ENCODE peak calls at places on chromosomes 13 and 19, in six cellular contexts. O is uterus, Z is natural killer cell, L is fibroblast of mammary gland, Q is fibroblast of the aortic adventitia, S is esophagus squamous epithelium. K is an unnamed sample.

GRCh38 chr13:100506154-100506553 is 82.4 kb downstream of the GGACT start:
- DNase-seq in Q (no peak), L (no peak), S (no peak), O (no peak), Z (no peak), K (no peak)

GRCh38 chr13:78183737-78184136 is 265.1 kb upstream of the EDNRB start:
- DNase-seq in O (no peak), S (no peak), Z (no peak), Q (peak), L (peak), K (peak)

GRCh38 chr13:94656766-94657165 is 55.1 kb downstream of the GPR180 start:
- DNase-seq in S (no peak), O (no peak), Z (no peak), L (peak), Q (peak), K (peak)

GRCh38 chr13:113843063-113843654 is 20.7 kb downstream of the GAS6 start:
- DNase-seq in L (no peak), Q (no peak), S (no peak), Z (no peak), O (peak), K (no peak)

GRCh38 chr13:34756136-34756535 is 185.9 kb upstream of the NBEA start:
- DNase-seq in S (no peak), Q (no peak), O (no peak), Z (no peak), L (no peak), K (no peak)

GRCh38 chr19:5057860-5058259 is 88.9 kb downstream of the KDM4B start:
- DNase-seq in Q (peak), S (no peak), L (peak), Z (no peak), O (no peak), K (peak)

GRCh38 chr13:36680918-36681317 is 7.1 kb downstream of the SERTM1 start:
- DNase-seq in S (no peak), Q (peak), L (peak), O (peak), Z (no peak), K (peak)

GRCh38 chr13:112894673-112895481 is 74.1 kb upstream of the MCF2L start:
- DNase-seq in Q (no peak), S (no peak), Z (no peak), O (no peak), L (no peak), K (no peak)

GRCh38 chr19:57434386-57435061 is 601 bp upstream of the ZNF749 start:
- DNase-seq in Z (no peak), Q (no peak), L (no peak), S (no peak), O (no peak), K (peak)

GRCh38 chr19:9324584-9324962 is 594 bp downstream of the ZNF559 start:
- DNase-seq in Q (no peak), S (no peak), Z (no peak), L (no peak), O (no peak), K (no peak)

GRCh38 chr13:23147827-23148226 is 33.0 kb upstream of the SGCG start:
- DNase-seq in Z (no peak), Q (no peak), S (no peak), O (no peak), L (no peak), K (no peak)
- TF ChIP-seq CTCF in Z (no peak), Q (no peak), S (no peak), O (no peak), L (no peak), K (no peak)

DNA sequence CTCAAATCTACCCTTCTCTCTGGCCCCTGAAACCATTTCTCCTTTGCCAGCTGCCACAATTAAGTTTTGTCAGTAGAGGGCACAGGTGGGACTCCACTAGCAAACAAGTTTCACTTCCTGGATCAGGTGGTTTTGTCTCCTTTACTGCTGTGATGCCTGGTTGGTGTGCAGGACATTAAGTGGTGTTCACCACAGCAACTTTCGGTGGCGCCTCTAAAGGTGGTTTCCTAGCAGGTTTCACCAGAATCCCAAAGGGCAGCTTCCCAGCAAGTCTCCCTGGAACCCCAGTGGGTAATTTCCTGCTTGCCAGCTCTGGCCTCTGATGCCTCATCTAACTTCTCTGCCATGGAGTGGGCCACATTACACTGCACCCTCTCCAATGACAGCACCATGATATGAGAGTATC is 16.6 kb downstream of the MED4 start:
- DNase-seq in O (no peak), S (no peak), L (no peak), Z (no peak), Q (no peak), K (no peak)
- TF ChIP-seq CTCF in O (no peak), S (no peak), L (peak), Z (no peak), Q (peak), K (no peak)

DNA sequence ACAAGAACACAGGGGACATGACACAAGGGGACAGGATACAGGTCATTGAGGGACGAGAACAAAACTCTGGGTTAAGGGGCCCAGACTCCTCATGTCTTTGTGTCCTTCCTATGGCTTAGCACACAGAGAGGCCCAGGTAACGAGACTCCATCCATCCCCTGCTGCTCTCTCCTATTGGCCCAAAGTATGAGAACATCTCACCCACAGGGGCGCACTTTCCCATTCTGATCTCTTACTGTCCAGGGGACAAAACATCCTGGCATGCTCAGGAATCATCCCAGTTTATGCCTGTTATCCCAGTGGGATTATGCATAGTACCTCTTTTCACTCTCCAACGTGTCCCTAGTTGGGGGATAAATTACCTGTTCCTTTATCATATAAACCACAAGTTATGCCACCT is 19.2 kb downstream of the C13orf42 start:
- DNase-seq in L (no peak), O (no peak), S (no peak), Z (no peak), Q (no peak), K (no peak)
- TF ChIP-seq CTCF in L (no peak), O (no peak), S (no peak), Z (no peak), Q (no peak), K (no peak)

DNA sequence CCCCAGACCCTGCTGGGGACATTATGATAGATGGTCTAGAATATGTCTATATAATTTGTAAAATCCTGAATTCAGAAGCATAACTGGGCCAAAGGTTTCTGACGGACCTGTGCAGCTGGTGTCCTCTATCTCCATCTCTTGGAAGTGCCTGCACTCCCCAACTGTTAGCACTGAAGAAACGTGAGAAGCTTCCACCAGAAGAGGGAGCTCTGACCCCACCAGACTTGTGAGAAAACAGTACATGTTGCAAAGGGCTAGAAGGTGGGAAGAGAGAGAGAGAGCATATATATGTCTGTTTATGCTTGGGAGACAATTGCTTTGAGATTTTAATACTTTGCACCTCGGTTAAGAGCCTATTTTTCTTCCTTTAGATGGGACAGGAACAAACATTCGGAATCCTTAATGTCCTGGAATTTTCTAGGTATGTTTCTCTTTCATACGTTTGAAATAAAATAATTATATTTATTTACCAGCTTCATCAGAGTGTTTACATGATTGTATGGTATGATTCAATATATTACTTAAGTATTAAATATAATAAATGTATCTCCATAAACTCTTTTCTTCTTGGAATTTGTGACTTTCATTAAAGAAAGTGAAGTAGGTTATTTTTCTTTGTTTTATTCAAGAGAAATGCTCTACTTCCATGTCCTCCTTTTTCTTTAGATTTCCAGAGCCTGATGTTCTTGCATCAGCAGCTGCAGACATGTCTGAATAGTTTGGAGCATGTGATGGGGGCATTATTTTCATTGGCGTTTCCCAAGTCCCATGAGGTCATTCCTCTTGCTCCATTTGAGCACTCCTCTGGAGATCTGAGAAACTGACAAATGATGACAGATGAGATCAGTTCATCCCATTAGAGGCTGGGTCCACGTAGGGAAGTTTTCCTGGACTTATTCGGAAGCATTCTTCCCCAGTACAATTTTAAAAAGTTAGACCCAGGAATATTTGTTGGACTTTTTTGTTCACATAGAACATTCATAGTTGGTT is 203.0 kb downstream of the ATP8A2 start:
- DNase-seq in O (peak), S (peak), L (peak), Z (peak), Q (peak), K (peak)
- TF ChIP-seq CTCF in O (peak), S (peak), L (peak), Z (peak), Q (peak), K (peak)